ENCODE peak calls at places on chromosomes 16 and 17, in six cellular contexts. P is Calu3; R is CD4-positive, alpha-beta T cell; J is A549; S is endothelial cell; G is transverse colon. Y is an unnamed sample.
A peak's percentile ranks its signal among the peaks of the same experiment; 100 is the strongest.

GRCh38 chr17:41702712-41703111 is 9.4 kb upstream of the GAST start:
- DNase-seq in P (no peak), S (no peak), G (no peak), R (no peak), J (no peak), Y (no peak)

GRCh38 chr17:8056232-8056975 is 17.5 kb downstream of the ALOX15B start:
- DNase-seq in S (no peak), G (peak; percentile 57), R (no peak), J (no peak), P (no peak), Y (no peak)

GRCh38 chr17:16517477-16517876 is 25.5 kb upstream of the LRRC75A start:
- DNase-seq in P (no peak), S (no peak), G (no peak), J (no peak), R (no peak), Y (no peak)

GRCh38 chr16:47916266-47916665 is 239.5 kb downstream of the ABCC12 start:
- DNase-seq in P (no peak), R (no peak), J (no peak), S (no peak), G (no peak), Y (no peak)

GRCh38 chr16:22270525-22270924 is 26.7 kb upstream of the POLR3E start:
- DNase-seq in R (no peak), S (no peak), J (no peak), P (no peak), G (no peak), Y (no peak)

GRCh38 chr17:2175294-2175628 is 120.4 kb downstream of the HIC1 start:
- DNase-seq in J (no peak), P (no peak), S (no peak), R (no peak), G (no peak), Y (no peak)

GRCh38 chr17:64256913-64257807 is 5.9 kb downstream of the TEX2 start:
- DNase-seq in S (no peak), G (no peak), J (no peak), R (no peak), P (no peak), Y (no peak)

GRCh38 chr17:51056813-51057510 is 63.7 kb downstream of the SPAG9 start:
- DNase-seq in G (no peak), P (peak; percentile 60), R (no peak), J (peak; percentile 53), S (peak; percentile 36), Y (no peak)

GRCh38 chr17:80855196-80855967 is 136.3 kb upstream of the CHMP6 start:
- DNase-seq in P (no peak), S (no peak), G (peak; percentile 5), R (no peak), J (no peak), Y (no peak)

GRCh38 chr17:76695059-76695892 is 15.5 kb downstream of the MXRA7 start:
- DNase-seq in G (no peak), S (no peak), P (no peak), R (no peak), J (no peak), Y (no peak)

GRCh38 chr16:64051826-64052225 is 1070.0 kb downstream of the CDH11 start:
- DNase-seq in P (no peak), G (no peak), J (no peak), R (no peak), S (peak; percentile 10), Y (no peak)

GRCh38 chr17:59451706-59452105 is 113.7 kb upstream of the DHX40 start:
- DNase-seq in G (no peak), S (no peak), J (no peak), R (no peak), P (no peak), Y (no peak)

GRCh38 chr16:70638814-70639792 is 7.3 kb upstream of the IL34 start:
- DNase-seq in G (peak; percentile 31), J (no peak), S (no peak), P (no peak), R (no peak), Y (no peak)

GRCh38 chr16:56892705-56893104 is 27.7 kb downstream of the SLC12A3 start:
- DNase-seq in J (no peak), P (no peak), G (no peak), S (no peak), R (no peak), Y (no peak)

GRCh38 chr16:50621452-50621792 is 59.7 kb downstream of the SNX20 start:
- DNase-seq in J (no peak), R (no peak), G (no peak), P (no peak), S (no peak), Y (no peak)

GRCh38 chr17:17811381-17812210 is 25.2 kb downstream of the SREBF1 start:
- DNase-seq in R (no peak), J (no peak), G (no peak), P (no peak), S (no peak), Y (no peak)

GRCh38 chr17:17809527-17810373 is 27.0 kb downstream of the SREBF1 start:
- DNase-seq in S (peak; percentile 79), J (no peak), G (no peak), R (no peak), P (no peak), Y (no peak)

GRCh38 chr17:17808706-17809432 is 27.9 kb downstream of the SREBF1 start:
- DNase-seq in P (no peak), G (no peak), J (no peak), R (no peak), S (no peak), Y (no peak)

GRCh38 chr17:17812211-17813054 is 24.4 kb downstream of the SREBF1 start:
- DNase-seq in J (peak; percentile 82), G (peak; percentile 74), S (peak; percentile 90), R (peak; percentile 45), P (peak; percentile 62), Y (peak; percentile 89)

GRCh38 chr17:17810374-17811248 is 26.2 kb downstream of the SREBF1 start:
- DNase-seq in P (no peak), S (peak; percentile 51), R (no peak), G (no peak), J (no peak), Y (no peak)
- TF ChIP-seq CTCF in P (no peak), S (no peak), R (no peak), G (no peak), J (no peak), Y (no peak)

DNA sequence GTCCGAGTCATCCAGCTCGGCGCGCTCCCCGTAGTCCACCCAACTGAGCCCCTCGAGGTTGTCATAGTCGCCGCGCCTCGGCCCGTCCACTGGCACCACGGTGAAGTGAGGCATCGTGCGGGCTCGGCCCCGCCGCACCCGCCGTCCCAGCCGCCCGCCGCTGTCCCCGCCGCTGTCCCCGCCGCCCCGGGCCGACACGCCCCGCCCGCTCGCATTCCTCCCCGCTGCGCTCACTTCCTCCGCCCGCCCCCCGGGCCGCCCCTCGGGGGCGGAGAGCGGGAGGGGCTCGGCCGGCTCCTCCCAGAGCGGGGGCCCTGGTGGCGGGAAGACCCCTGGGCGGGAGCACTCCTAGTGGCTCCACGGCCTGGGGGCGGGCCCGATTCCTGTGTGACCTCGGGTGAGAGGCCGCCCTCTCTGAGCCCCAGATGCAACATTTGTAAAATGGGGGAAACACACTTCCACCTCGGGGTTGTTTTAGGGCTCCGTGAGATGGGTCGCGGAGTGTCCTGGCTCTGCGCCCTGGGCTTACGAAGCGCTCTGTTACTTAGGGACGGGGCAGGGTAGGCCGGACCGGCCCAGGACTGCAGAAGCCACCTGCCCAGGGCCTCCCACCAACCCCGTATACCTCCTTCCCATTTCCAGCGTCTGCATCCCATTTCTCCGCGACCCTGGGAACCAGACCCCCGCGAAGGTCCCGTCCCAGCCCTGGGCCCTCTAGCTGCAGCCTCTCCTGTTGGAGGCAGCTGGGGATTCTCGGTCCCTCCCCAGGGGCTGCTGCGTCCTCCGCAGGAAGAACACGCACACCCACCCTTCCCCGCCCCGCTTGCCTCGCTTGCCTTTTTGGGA is at the start of gene SLC12A4:
- DNase-seq in G (peak; percentile 85), J (peak; percentile 84), P (peak; percentile 90), R (peak; percentile 73), S (peak; percentile 83), Y (peak; percentile 73)
- TF ChIP-seq CTCF in G (no peak), J (no peak), P (no peak), R (no peak), S (no peak), Y (no peak)

GRCh38 chr17:78791840-78792709 is 10.0 kb upstream of the CYTH1 start:
- DNase-seq in G (no peak), P (no peak), S (no peak), R (no peak), J (no peak), Y (no peak)
- TF ChIP-seq CTCF in G (no peak), P (no peak), S (no peak), R (no peak), J (no peak), Y (no peak)

DNA sequence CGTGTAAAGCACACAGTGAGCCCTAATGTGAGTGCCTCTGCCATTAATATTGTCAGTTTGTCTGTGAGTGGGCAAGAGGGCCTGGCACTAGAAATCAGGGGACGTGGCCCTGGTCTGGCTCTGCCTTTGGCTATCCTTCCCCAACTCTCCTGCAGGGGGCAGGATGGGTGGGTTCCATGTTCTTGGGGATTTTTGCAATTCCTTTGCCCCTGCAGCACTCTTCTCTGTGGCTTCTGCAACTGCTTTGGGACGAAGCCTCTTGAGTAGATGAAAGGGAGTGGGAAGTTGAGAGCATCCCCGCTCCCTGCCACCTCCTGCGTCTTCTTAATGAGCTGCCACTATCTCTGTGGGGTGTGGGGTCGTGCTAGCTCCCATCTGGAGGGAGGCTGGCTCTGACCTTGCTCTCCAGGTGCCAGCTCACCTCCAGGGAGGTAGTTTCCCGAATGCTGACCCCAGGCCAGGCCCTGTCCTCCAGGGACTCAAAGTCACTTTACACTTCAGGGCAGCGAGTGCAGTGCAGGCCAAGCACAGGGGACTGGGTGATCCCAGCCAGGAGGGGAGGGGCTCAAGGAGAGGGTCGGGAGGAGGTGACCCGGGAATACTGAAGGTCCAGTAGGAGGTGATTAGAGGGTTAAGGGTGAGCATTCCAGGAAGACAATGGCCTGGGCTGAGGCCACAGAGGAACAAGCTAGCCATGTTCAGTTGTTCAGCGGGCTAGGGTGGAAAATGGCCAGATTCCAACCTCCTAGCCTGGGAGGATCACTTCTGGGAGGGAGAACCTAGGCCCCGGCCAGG is 121.0 kb upstream of the NLRP1 start:
- DNase-seq in P (peak; percentile 9), J (peak; percentile 28), S (peak; percentile 59), G (no peak), R (no peak), Y (no peak)
- TF ChIP-seq CTCF in P (no peak), J (peak; percentile 19), S (peak; percentile 67), G (no peak), R (no peak), Y (peak; percentile 54)

GRCh38 chr16:23874613-23875294 is 39.0 kb downstream of the PRKCB start:
- DNase-seq in G (no peak), R (no peak), S (no peak), J (no peak), P (no peak), Y (no peak)
- TF ChIP-seq CTCF in G (no peak), R (no peak), S (no peak), J (no peak), P (no peak), Y (no peak)

DNA sequence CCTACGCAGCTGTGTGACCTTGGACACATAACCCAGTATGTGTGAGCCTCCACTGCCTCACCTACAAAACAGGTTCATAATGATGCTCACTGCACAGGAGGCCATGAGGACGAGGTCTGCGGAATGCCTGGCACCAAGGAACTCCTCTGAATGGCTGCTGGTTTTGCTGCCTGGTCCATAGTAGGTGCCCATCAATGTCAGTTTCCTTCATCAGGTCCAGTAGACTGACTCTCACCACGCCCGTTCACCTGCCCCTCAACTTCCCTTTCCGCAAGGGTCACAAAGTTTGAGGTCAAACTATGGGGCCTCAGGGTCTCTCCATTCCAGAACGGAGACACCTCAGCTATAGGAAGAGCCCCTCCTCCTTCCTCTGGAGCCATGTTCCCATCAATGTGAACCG is 8.8 kb downstream of the PNMT start:
- DNase-seq in J (no peak), P (peak; percentile 82), G (no peak), S (no peak), R (no peak), Y (no peak)
- TF ChIP-seq CTCF in J (no peak), P (no peak), G (no peak), S (no peak), R (no peak), Y (no peak)